ENCODE peak calls at places on chromosomes 12 and 14, in nine cellular contexts. M is effector CD4-positive, alpha-beta T cell; F is HuH-7.5; X is KBM-7; P is vagina; I is retina; V is body of pancreas; R is T1000; Q is activated CD8-positive, alpha-beta memory T cell treated with anti-CD3 and anti-CD28 coated beads for 1 hour. J is an unnamed sample.

GRCh38 chr12:50934981-50935807 is 17.1 kb upstream of the HIGD1C start:
- DNase-seq in M (no peak), F (no peak), X (no peak), P (no peak), I (no peak), V (no peak), R (no peak), Q (no peak), J (no peak)

GRCh38 chr12:117645473-117645872 is 284.0 kb upstream of the NOS1 start:
- DNase-seq in M (no peak), F (no peak), X (no peak), P (no peak), I (no peak), V (no peak), R (no peak), Q (no peak), J (no peak)

GRCh38 chr12:76277480-76277879 is 70.7 kb downstream of the BBS10 start:
- DNase-seq in M (no peak), F (no peak), X (no peak), P (no peak), I (no peak), V (no peak), R (no peak), Q (no peak), J (no peak)

GRCh38 chr14:55904086-55904485 is 214.1 kb upstream of the PELI2 start:
- DNase-seq in M (no peak), F (no peak), X (no peak), P (no peak), I (no peak), V (no peak), R (no peak), Q (no peak), J (no peak)

GRCh38 chr14:100025111-100025510 is 40.1 kb upstream of the EVL start:
- DNase-seq in M (no peak), F (peak; percentile 20), X (peak; percentile 81), P (no peak), I (no peak), V (peak; percentile 43), R (no peak), Q (no peak), J (no peak)

GRCh38 chr14:24311837-24312615 is 724 bp downstream of the LTB4R start:
- DNase-seq in M (no peak), F (no peak), X (no peak), P (no peak), I (no peak), V (no peak), R (no peak), Q (no peak), J (no peak)

GRCh38 chr14:91511014-91511466 is 930 bp upstream of the PPP4R3A start:
- DNase-seq in M (no peak), F (peak; percentile 16), X (no peak), P (no peak), I (no peak), V (no peak), R (no peak), Q (no peak), J (no peak)

GRCh38 chr14:23321572-23322547 is 603 bp downstream of the PABPN1 start:
- DNase-seq in M (peak; percentile 30), F (peak; percentile 46), X (peak; percentile 53), P (no peak), I (peak; percentile 72), V (peak; percentile 51), R (peak; percentile 19), Q (no peak), J (peak; percentile 34)

GRCh38 chr14:89534896-89535615 is 118.0 kb upstream of the FOXN3 start:
- DNase-seq in M (no peak), F (no peak), X (no peak), P (no peak), I (no peak), V (no peak), R (no peak), Q (no peak), J (no peak)

GRCh38 chr14:23114669-23115491 is 4.2 kb downstream of the CEBPE start:
- DNase-seq in M (no peak), F (no peak), X (peak; percentile 13), P (no peak), I (no peak), V (no peak), R (peak; percentile 69), Q (no peak), J (no peak)

GRCh38 chr12:10082057-10082874 is 16.5 kb downstream of the CLEC1A start:
- DNase-seq in M (no peak), F (no peak), X (peak; percentile 56), P (no peak), I (no peak), V (no peak), R (peak; percentile 35), Q (no peak), J (no peak)

J was measured in progenitor cell of endocrine pancreas.